ENCODE peak calls at places on chromosomes 6 and 20, in nine cellular contexts. L, J, W, R, B, Q, I, K and V are unnamed samples.

GRCh38 chr20:50462093-50462685 is 48.0 kb upstream of the PTPN1 start:
- DNase-seq in R (no peak), J (peak; percentile 69), I (no peak), L (no peak), K (no peak), B (no peak), Q (no peak), W (peak; percentile 60), V (no peak)

GRCh38 chr20:19903168-19903676 is 113.9 kb upstream of the NAA20 start:
- DNase-seq in Q (peak; percentile 70), R (no peak), L (no peak), I (no peak), B (no peak), W (peak; percentile 45), K (peak; percentile 9), J (no peak), V (peak; percentile 43)

GRCh38 chr6:113994934-113995342 is 24.0 kb upstream of the HDAC2 start:
- DNase-seq in W (peak; percentile 91), Q (peak; percentile 31), I (peak; percentile 84), K (peak; percentile 29), J (peak; percentile 92), B (peak; percentile 50), L (peak; percentile 11), R (peak; percentile 81), V (peak; percentile 12)

GRCh38 chr6:112183271-112183671 is 71.1 kb downstream of the LAMA4 start:
- DNase-seq in J (peak; percentile 31), I (no peak), R (no peak), B (no peak), K (no peak), L (no peak), Q (no peak), W (peak; percentile 38), V (no peak)

GRCh38 chr6:125747589-125748533 is 1.6 kb upstream of the HEY2 start:
- DNase-seq in B (peak; percentile 68), I (peak; percentile 9), L (peak; percentile 12), Q (peak; percentile 57), R (no peak), K (no peak), W (no peak), J (no peak), V (no peak)

GRCh38 chr6:40789143-40789764 is 202.1 kb upstream of the LRFN2 start:
- DNase-seq in I (no peak), W (no peak), Q (no peak), J (no peak), R (peak; percentile 10), B (no peak), L (peak; percentile 9), K (no peak), V (no peak)

GRCh38 chr6:1312444-1313363 is 806 bp downstream of the FOXQ1 start:
- DNase-seq in K (no peak), I (no peak), L (no peak), J (no peak), Q (peak; percentile 22), W (no peak), B (peak; percentile 60), R (no peak), V (peak; percentile 25)

GRCh38 chr6:15948930-15949900 is 179.7 kb upstream of the MYLIP start:
- DNase-seq in J (no peak), K (peak; percentile 38), I (peak; percentile 27), W (peak; percentile 41), Q (peak; percentile 100), R (no peak), L (no peak), B (no peak), V (no peak)

GRCh38 chr6:166379800-166380199 is 2.9 kb downstream of the MPC1 start:
- DNase-seq in I (no peak), J (no peak), W (no peak), L (no peak), Q (no peak), R (no peak), K (peak; percentile 30), B (no peak), V (no peak)

GRCh38 chr20:58131111-58131510 is 97.3 kb downstream of the ANKRD60 start:
- DNase-seq in J (no peak), W (peak; percentile 2), R (no peak), I (no peak), B (peak; percentile 24), L (no peak), K (no peak), Q (no peak), V (no peak)

GRCh38 chr6:61886608-61887259 is 399.3 kb downstream of the KHDRBS2 start:
- DNase-seq in B (no peak), W (no peak), Q (peak; percentile 31), L (no peak), I (no peak), R (no peak), J (no peak), K (no peak), V (no peak)

GRCh38 chr6:53375851-53376250 is 27.1 kb upstream of the ELOVL5 start:
- DNase-seq in Q (no peak), L (no peak), R (no peak), B (no peak), W (peak; percentile 54), J (peak; percentile 53), K (no peak), I (no peak), V (no peak)

GRCh38 chr20:59305898-59306640 is 5.7 kb downstream of the EDN3 start:
- DNase-seq in Q (no peak), R (no peak), K (no peak), I (no peak), W (no peak), J (no peak), L (no peak), B (no peak), V (no peak)

GRCh38 chr6:53139841-53140413 is 8.7 kb downstream of the GCM1 start:
- DNase-seq in W (no peak), R (no peak), I (no peak), L (no peak), J (no peak), B (no peak), Q (no peak), K (no peak), V (no peak)

GRCh38 chr6:150224820-150225219 is 82.0 kb downstream of the PPP1R14C start:
- DNase-seq in K (no peak), J (no peak), I (no peak), W (no peak), L (no peak), R (no peak), Q (no peak), B (no peak), V (no peak)

GRCh38 chr6:122653094-122653493 is 42.9 kb downstream of the PKIB start:
- DNase-seq in L (no peak), B (no peak), I (no peak), Q (no peak), W (no peak), R (no peak), K (no peak), J (peak; percentile 43), V (no peak)

GRCh38 chr20:41185013-41185757 is 47.8 kb downstream of the PLCG1 start:
- DNase-seq in W (no peak), L (no peak), Q (no peak), B (no peak), I (no peak), J (no peak), K (no peak), R (no peak), V (no peak)

GRCh38 chr20:9359561-9360308 is 154.7 kb upstream of the LAMP5 start:
- DNase-seq in Q (peak; percentile 67), B (peak; percentile 35), W (peak; percentile 80), K (peak; percentile 13), I (peak; percentile 54), R (peak; percentile 8), J (peak; percentile 79), L (no peak), V (no peak)

GRCh38 chr20:53834044-53834442 is 236.4 kb downstream of the BCAS1 start:
- DNase-seq in I (no peak), B (no peak), L (no peak), J (no peak), Q (no peak), W (no peak), R (no peak), K (no peak), V (no peak)

GRCh38 chr6:94751641-94752329 is 825.5 kb upstream of the MANEA start:
- DNase-seq in W (no peak), L (no peak), K (no peak), J (no peak), Q (no peak), B (no peak), R (no peak), I (no peak), V (no peak)

GRCh38 chr6:112929661-112930060 is 582.5 kb downstream of the RFPL4B start:
- DNase-seq in Q (no peak), W (no peak), L (no peak), K (no peak), B (no peak), I (no peak), R (no peak), J (no peak), V (no peak)

GRCh38 chr6:150417899-150418824 is 49.4 kb downstream of the IYD start:
- DNase-seq in B (no peak), L (peak; percentile 34), Q (peak; percentile 54), K (peak; percentile 71), W (peak; percentile 86), J (peak; percentile 94), R (no peak), I (peak; percentile 60), V (peak; percentile 20)

GRCh38 chr6:88914180-88914579 is 49.2 kb downstream of the RNGTT start:
- DNase-seq in B (no peak), J (no peak), L (no peak), I (no peak), R (no peak), K (no peak), Q (no peak), W (no peak), V (no peak)